ENCODE peak calls at places on chromosomes 12 and 14, in five cellular contexts. E is neuronal stem cell, K is H9, B is H1, V is mesenchymal stem cell. Q is an unnamed sample.

GRCh38 chr14:87834594-87834993 is 158.4 kb downstream of the GALC start:
- DNase-seq in B (no peak), K (no peak), V (no peak), E (no peak), Q (no peak)

GRCh38 chr12:64610092-64610659 is at the start of gene RASSF3:
- DNase-seq in E (peak; percentile 74), K (peak; percentile 90), B (no peak), V (peak; percentile 77), Q (peak; percentile 79)

GRCh38 chr14:53772936-53773335 is 183.7 kb downstream of the BMP4 start:
- DNase-seq in E (no peak), V (no peak), B (no peak), K (no peak), Q (peak; percentile 37)

GRCh38 chr12:124909831-124910560 is 4.5 kb downstream of the UBC start:
- DNase-seq in B (no peak), V (peak; percentile 87), E (no peak), K (no peak), Q (peak; percentile 83)

GRCh38 chr14:51652168-51653095 is 722 bp downstream of the FRMD6 start:
- DNase-seq in V (no peak), K (peak; percentile 49), E (no peak), B (no peak), Q (peak; percentile 34)

GRCh38 chr12:105196090-105196489 is 39.9 kb downstream of the APPL2 start:
- DNase-seq in K (no peak), E (no peak), V (no peak), B (no peak), Q (no peak)

GRCh38 chr14:69554500-69554899 is 20.2 kb downstream of the CCDC177 start:
- DNase-seq in E (no peak), B (no peak), V (no peak), K (no peak), Q (no peak)

GRCh38 chr14:73787760-73788508 is 63.7 kb upstream of the PTGR2 start:
- DNase-seq in V (peak; percentile 76), E (no peak), K (no peak), B (no peak), Q (peak; percentile 16)

GRCh38 chr12:68159681-68160304 is at the start of gene IFNG:
- DNase-seq in B (no peak), E (no peak), K (no peak), V (no peak), Q (no peak)

GRCh38 chr12:60209933-60210332 is 614.1 kb downstream of the SLC16A7 start:
- DNase-seq in K (no peak), B (no peak), E (no peak), V (no peak), Q (peak; percentile 8)

GRCh38 chr12:49358548-49359141 is 8.6 kb upstream of the SPATS2 start:
- DNase-seq in B (no peak), E (peak; percentile 79), K (peak; percentile 83), V (peak; percentile 77), Q (peak; percentile 77)

GRCh38 chr14:30035361-30035760 is 107.7 kb upstream of the PRKD1 start:
- DNase-seq in B (no peak), V (no peak), K (no peak), E (no peak), Q (no peak)

GRCh38 chr14:69501362-69501964 is 16.9 kb downstream of the PLEKHD1 start:
- DNase-seq in E (no peak), K (no peak), B (no peak), V (no peak), Q (no peak)

GRCh38 chr14:101899263-101899662 is 65.1 kb upstream of the DYNC1H1 start:
- DNase-seq in E (no peak), K (no peak), B (no peak), V (no peak), Q (peak; percentile 21)

GRCh38 chr12:113129664-113130456 is 5.7 kb downstream of the RASAL1 start:
- DNase-seq in B (no peak), E (no peak), K (no peak), V (no peak), Q (no peak)

GRCh38 chr12:4402996-4403395 is 23.5 kb upstream of the FGF23 start:
- DNase-seq in V (no peak), B (no peak), K (no peak), E (no peak), Q (no peak)

GRCh38 chr14:104865631-104866441 is 768 bp downstream of the CEP170B start:
- DNase-seq in K (peak; percentile 64), B (no peak), E (no peak), V (peak; percentile 77), Q (peak; percentile 51)

GRCh38 chr14:60294670-60295069 is 45.6 kb downstream of the PPM1A start:
- DNase-seq in B (no peak), E (no peak), V (no peak), K (no peak), Q (no peak)

GRCh38 chr12:614727-615060 is 48.6 kb downstream of the NINJ2 start:
- DNase-seq in V (no peak), K (no peak), B (no peak), E (no peak), Q (peak; percentile 9)

GRCh38 chr14:44662250-44662891 is 155.3 kb upstream of the FSCB start:
- DNase-seq in B (no peak), K (no peak), V (no peak), E (no peak), Q (peak; percentile 19)

GRCh38 chr12:40107803-40108620 is 2.1 kb upstream of the SLC2A13 start:
- DNase-seq in K (no peak), B (no peak), E (no peak), V (no peak), Q (no peak)

GRCh38 chr14:93286212-93286890 is 46.5 kb downstream of the BTBD7 start:
- DNase-seq in V (peak; percentile 40), E (no peak), K (no peak), B (no peak), Q (peak; percentile 63)

GRCh38 chr14:91365552-91365951 is 52.1 kb downstream of the CCDC88C start:
- DNase-seq in B (no peak), K (no peak), E (no peak), V (no peak), Q (no peak)

GRCh38 chr12:105601158-105601557 is 270.7 kb downstream of the C12orf75 start:
- DNase-seq in B (no peak), E (no peak), V (peak; percentile 47), K (no peak), Q (no peak)

GRCh38 chr12:9040484-9041186 is 51.3 kb downstream of the KLRG1 start:
- DNase-seq in K (no peak), E (no peak), V (no peak), B (no peak), Q (no peak)

GRCh38 chr12:4214912-4215861 is 58.4 kb upstream of the CCND2 start:
- DNase-seq in V (no peak), E (no peak), B (no peak), K (peak; percentile 20), Q (peak; percentile 8)

GRCh38 chr14:106845286-106846087 is 1319.1 kb downstream of the TMEM121 start:
- DNase-seq in B (no peak), E (no peak), V (no peak), K (no peak), Q (peak; percentile 50)

GRCh38 chr12:74105434-74105833 is 432.2 kb upstream of the ATXN7L3B start:
- DNase-seq in B (no peak), E (no peak), V (peak; percentile 19), K (no peak), Q (no peak)

GRCh38 chr12:6318440-6318879 is 8.0 kb downstream of the PLEKHG6 start:
- DNase-seq in E (no peak), K (no peak), B (no peak), V (no peak), Q (no peak)

GRCh38 chr12:90338365-90338764 is 616.6 kb downstream of the CCER1 start:
- DNase-seq in E (no peak), B (no peak), V (no peak), K (no peak), Q (no peak)

DNA sequence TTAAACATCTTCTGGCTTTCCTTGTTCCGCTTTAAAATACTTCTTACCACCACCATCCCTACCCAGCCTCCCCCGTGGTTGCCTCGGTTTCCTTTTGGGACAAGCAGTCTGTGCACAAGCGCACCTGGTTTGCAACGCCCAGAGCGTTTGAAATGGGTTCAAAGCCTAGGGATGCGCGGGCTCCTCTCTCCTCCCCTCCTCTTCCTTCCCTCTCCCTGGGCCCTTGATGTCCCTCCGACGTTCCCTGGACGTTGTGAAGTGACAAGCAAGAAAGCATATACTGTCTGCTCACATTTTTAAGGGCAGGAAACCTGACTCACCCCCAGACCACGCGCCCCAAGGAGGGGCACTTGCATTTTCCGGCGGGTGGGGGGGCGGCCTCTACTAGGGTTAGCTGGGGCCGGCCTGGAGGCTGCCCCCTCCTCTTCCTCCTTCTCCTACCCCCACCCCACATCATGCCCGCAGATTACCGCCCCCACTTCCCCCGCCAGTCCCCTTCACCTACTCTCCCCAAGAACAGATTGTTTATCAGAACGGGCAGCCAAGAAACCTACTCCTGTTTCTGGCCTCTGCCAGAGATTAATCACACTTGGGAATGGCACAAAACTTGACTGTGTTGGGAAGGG is 9.5 kb upstream of the IRF2BPL start:
- DNase-seq in K (no peak), V (peak; percentile 74), B (no peak), E (no peak), Q (no peak)
- H3K27ac ChIP-seq in K (no peak overlapping the region), V (peak overlapping the region; percentile 94), B (no peak overlapping the region), E (no peak overlapping the region), Q (no peak overlapping the region)

DNA sequence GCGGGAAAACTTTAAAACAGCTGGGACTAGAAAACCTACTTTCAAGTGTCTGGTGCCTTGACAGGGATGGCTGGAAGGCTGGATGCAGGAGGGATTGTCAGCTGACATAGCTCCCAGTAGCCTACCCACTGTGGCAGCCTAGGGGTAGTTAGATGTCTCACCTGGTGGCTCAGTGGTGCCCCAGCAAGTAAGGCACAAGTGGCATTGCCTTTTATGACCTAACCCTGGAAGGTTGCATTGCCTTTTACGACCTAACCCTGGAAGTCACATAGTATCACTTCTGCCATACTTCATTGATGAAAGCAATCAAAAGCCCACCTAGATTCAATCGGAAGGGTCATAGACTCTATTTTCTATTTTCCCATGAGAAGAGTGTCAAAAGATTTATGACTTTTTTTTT is 724.7 kb upstream of the TBX3 start:
- DNase-seq in E (no peak), K (no peak), B (no peak), V (no peak), Q (no peak)
- H2BK120ac ChIP-seq in E (no peak overlapping the region), K (no peak overlapping the region), B (no peak overlapping the region), V (no peak overlapping the region), Q (no peak overlapping the region)

DNA sequence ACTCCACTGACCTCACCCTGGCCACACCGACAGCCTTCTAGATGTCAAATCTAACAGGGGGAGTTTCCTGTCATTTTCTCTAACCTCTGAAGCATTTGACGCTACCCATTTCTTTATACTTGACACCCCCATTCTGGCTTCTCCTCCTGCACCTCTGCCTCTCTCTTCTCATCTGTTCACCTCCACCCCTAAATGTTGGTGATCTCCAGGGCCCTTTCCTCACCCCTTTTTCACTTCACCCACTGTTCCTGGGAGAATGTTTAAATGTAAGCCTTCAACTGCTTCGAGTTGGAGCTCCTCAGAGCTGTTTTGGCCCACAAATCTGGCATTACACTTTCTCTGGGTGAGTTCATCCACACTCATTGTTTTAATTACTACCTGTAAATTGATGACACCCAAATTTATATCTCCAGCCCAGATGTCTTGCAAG is 452 bp upstream of the RABGGTA start:
- DNase-seq in K (no peak), B (no peak), E (no peak), V (no peak), Q (no peak)
- H2BK12ac ChIP-seq in K (no peak overlapping the region), B (no peak overlapping the region), E (no peak overlapping the region), V (no peak overlapping the region), Q (no peak overlapping the region)

DNA sequence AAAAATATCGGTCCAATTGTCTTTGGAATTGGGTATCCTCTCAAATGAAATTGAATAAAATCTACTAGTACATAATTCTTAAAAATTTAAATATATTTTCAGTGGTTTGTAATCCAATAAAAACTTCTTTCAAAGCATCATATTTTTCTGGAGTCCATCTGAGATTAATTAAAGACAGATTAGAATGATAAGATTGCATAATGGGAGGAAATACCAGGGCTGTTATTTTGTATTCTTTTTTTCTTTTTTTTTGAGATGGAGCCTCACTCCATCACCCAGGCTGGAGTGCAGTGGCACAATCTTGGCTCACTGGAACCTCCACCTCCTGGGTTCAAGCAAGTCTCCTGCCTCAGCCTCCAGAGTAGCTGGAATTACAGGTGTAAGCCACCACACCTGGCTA is 103.8 kb downstream of the TMTC3 start:
- DNase-seq in V (no peak), E (no peak), B (no peak), K (no peak), Q (no peak)
- H3K27ac ChIP-seq in V (no peak overlapping the region), E (no peak overlapping the region), B (no peak overlapping the region), K (no peak overlapping the region), Q (no peak overlapping the region)